ENCODE peak calls at places on chromosomes 12 and 14, in four cellular contexts. M is CD8-positive, alpha-beta memory T cell; Z is fibroblast of lung; H is A549. V is an unnamed sample.

GRCh38 chr14:73729556-73730265 is 15.5 kb upstream of the PNMA1 start:
- DNase-seq in M (no peak), Z (no peak), H (no peak), V (no peak)

GRCh38 chr14:21219120-21219519 is 50.1 kb downstream of the HNRNPC start:
- DNase-seq in M (no peak), Z (no peak), H (no peak), V (no peak)

GRCh38 chr14:50560929-50561280 is 960 bp downstream of the ATL1 start:
- DNase-seq in M (peak; percentile 11), Z (peak; percentile 76), H (peak; percentile 26), V (no peak)

GRCh38 chr14:77086951-77087350 is 11.1 kb upstream of the CIPC start:
- DNase-seq in M (no peak), Z (no peak), H (no peak), V (no peak)

GRCh38 chr14:94821705-94822104 is 51.8 kb upstream of the GSC start:
- DNase-seq in M (no peak), Z (no peak), H (no peak), V (no peak)

GRCh38 chr12:51011960-51012359 is 14.2 kb downstream of the SLC11A2 start:
- DNase-seq in M (no peak), Z (peak; percentile 22), H (no peak), V (no peak)

GRCh38 chr12:27711312-27711682 is 665 bp downstream of the MRPS35 start:
- DNase-seq in M (no peak), Z (peak; percentile 9), H (no peak), V (no peak)

GRCh38 chr14:40240456-40240855 is 808.2 kb upstream of the FBXO33 start:
- DNase-seq in M (no peak), Z (peak; percentile 61), H (no peak), V (no peak)

GRCh38 chr12:49809369-49810158 is 18.6 kb downstream of the NCKAP5L start:
- DNase-seq in M (no peak), Z (peak; percentile 27), H (no peak), V (no peak)

GRCh38 chr14:99522025-99522401 is 40.8 kb downstream of the CCNK start:
- DNase-seq in M (no peak), Z (no peak), H (no peak), V (no peak)

GRCh38 chr12:16523570-16524331 is 82.2 kb downstream of the LMO3 start:
- DNase-seq in M (no peak), Z (peak; percentile 3), H (no peak), V (no peak)

GRCh38 chr12:105317453-105317852 is 13.0 kb upstream of the C12orf75 start:
- DNase-seq in M (no peak), Z (peak; percentile 89), H (no peak), V (no peak)

GRCh38 chr14:66709292-66709691 is 201.3 kb downstream of the GPHN start:
- DNase-seq in M (no peak), Z (peak; percentile 76), H (no peak), V (peak; percentile 2)

GRCh38 chr12:45655186-45655585 is 74.3 kb upstream of the ARID2 start:
- DNase-seq in M (peak; percentile 60), Z (peak; percentile 19), H (no peak), V (peak; percentile 10)

GRCh38 chr12:107509421-107509820 is 176.2 kb upstream of the PWP1 start:
- DNase-seq in M (no peak), Z (no peak), H (no peak), V (no peak)

GRCh38 chr12:23694307-23694706 is 255.2 kb downstream of the SOX5 start:
- DNase-seq in M (no peak), Z (no peak), H (no peak), V (no peak)

DNA sequence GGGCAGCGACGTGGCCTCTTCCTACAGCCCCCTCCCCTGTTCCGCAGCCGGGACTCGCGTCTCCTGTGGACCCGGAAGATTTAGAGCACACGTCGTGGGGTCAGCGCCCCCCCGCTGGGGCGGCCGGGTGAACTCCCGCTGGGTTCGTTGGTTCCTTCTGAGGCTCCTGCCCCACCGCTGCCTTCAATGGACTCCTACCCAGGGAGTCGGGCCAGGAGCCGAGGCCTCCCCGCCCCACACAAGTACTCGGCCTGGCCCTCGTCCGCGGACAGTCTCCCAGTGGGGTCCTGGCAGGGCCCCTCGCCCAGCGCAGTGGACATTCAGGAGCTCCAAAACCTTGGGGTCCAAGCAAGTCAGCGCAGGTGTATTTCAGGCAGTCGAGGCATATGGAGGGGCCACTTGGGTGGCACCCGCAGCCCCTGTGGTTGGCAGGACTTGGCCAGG is 1.2 kb downstream of the MMP17 start:
- DNase-seq in M (no peak), Z (peak; percentile 18), H (no peak), V (no peak)
- H3K27ac ChIP-seq in M (no peak overlapping the region), Z (no peak overlapping the region), H (peak overlapping the region; percentile 91), V (no peak overlapping the region)

DNA sequence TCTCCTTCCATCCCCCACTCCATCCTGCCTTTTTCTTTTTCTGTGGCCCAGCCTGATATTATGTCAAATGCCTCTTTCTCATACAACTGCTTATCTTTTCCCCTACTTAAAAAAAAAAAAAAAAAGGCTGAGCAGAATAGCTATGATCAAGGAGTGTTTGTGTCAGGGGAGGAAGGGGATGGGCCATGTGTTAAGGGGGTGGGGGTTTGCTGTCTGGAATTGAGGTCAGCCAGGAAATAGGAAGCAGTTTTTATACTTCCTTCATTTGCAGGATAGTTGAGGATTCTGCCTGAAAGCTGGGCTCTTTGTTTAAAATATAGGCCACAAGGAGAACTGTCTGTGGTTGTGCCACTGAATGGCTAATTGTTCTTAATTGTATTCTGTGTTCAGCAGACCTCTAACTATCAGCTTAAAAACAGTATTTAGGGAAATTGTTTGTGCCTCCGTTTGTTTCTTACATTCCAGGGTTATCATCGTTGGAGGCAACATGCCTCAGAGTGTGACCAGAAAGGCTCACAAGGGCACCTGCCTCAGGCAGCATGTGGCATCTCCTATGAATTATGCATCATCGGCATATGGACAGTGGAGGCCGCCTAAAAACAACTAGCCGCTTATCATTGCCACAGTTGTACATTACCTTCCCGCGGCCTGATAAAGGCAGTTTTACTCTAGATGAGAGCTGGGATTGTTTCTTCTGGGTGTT is 95.9 kb downstream of the SRGAP1 start:
- DNase-seq in M (no peak), Z (peak; percentile 25), H (no peak), V (no peak)
- H3K27ac ChIP-seq in M (no peak overlapping the region), Z (no peak overlapping the region), H (peak overlapping the region; percentile 4), V (no peak overlapping the region)

GRCh38 chr12:6328945-6329692 is 12.8 kb downstream of the TNFRSF1A start:
- DNase-seq in M (no peak), Z (no peak), H (no peak), V (no peak)
- H3K27ac ChIP-seq in M (no peak overlapping the region), Z (no peak overlapping the region), H (peak overlapping the region; percentile 95), V (no peak overlapping the region)

GRCh38 chr12:40717576-40717975 is 25.3 kb downstream of the CNTN1 start:
- DNase-seq in M (no peak), Z (no peak), H (no peak), V (no peak)
- H3K27ac ChIP-seq in M (no peak overlapping the region), Z (no peak overlapping the region), H (peak overlapping the region; percentile 94), V (no peak overlapping the region)

DNA sequence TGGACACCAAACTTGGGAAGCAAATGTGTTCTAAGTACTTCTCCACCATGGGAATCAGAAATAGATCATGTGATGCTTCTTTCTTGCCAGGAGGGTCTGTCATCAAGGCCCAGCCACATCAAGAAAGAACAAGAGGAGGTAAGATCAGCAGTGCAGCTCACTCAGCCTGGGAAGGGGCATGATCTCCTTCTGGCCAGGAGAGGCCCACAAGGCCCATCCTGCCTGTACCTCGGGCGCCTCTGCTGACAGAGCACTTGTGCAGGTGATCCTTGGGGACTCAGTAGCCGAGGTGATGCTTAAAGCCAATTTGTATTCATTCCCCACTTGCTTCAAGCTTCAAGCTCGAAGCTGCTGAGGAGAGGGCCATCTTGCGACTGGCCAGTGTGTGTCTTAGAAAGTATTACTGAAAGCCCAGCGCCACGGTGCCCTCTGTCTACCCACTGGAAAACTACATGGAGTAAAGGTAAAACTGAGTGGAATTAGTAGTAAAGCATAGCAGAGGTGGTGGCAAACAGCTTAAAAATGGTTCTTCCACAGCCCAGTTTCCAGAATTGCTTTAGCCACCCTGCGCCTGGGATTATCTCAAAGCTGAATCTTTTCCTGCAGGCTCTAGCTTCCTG is 26.2 kb downstream of the RTRAF start:
- DNase-seq in M (no peak), Z (peak; percentile 23), H (peak; percentile 6), V (no peak)
- H3K27ac ChIP-seq in M (no peak overlapping the region), Z (no peak overlapping the region), H (no peak overlapping the region), V (no peak overlapping the region)

GRCh38 chr12:97385121-97385520 is 77.5 kb upstream of the RMST start:
- DNase-seq in M (no peak), Z (no peak), H (no peak), V (no peak)
- H3K27ac ChIP-seq in M (no peak overlapping the region), Z (no peak overlapping the region), H (no peak overlapping the region), V (no peak overlapping the region)

DNA sequence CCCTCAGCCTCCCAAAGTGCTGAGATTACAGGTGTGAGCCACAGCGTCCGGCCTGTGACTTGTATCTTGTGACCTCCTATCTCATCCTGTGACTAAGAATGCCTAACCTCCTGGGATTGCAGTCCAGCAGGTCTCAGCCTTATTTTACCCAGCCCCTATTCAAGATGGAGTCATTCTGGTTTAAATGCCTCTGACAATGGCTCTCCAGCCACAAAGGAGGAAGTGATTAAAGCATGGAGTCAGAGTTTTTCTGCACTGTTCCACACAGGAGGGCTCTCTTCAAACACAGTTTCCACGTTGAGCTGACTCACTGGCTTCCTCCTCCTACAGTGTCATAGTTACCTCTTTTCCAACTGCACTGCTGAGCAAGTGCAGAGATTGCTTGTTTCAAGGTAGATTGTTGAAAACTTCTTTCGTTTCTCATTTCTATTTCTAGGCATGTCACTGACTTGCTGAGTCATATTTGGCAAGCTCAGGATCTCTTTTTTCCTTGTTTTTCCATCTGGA is 383.8 kb downstream of the PCNX1 start:
- DNase-seq in M (no peak), Z (peak; percentile 93), H (peak; percentile 7), V (peak; percentile 92)
- H3K27ac ChIP-seq in M (no peak overlapping the region), Z (no peak overlapping the region), H (peak overlapping the region; percentile 61), V (peak overlapping the region; percentile 98)

GRCh38 chr12:53427905-53428594 is 4.4 kb downstream of the AMHR2 start:
- DNase-seq in M (no peak), Z (peak; percentile 95), H (peak; percentile 89), V (peak; percentile 97)
- H3K27ac ChIP-seq in M (no peak overlapping the region), Z (no peak overlapping the region), H (peak overlapping the region; percentile 85), V (peak overlapping the region; percentile 16)

V was measured in epithelial cell of prostate.